ENCODE peak calls at places on chromosomes 11 and 22, in four cellular contexts. One of them, this sample, is unnamed. For H3K4me1, the result is how much of the 10 kb centered on the place peaks cover.

GRCh38 chr11:103803062-103803461 is 233.4 kb upstream of the DDI1 start:
- DNase-seq in stomach: no peak
- DNase-seq in A549: no peak
- DNase-seq in uterus: no peak
- DNase-seq in this sample: no peak

GRCh38 chr11:16912607-16913006 is 101.6 kb downstream of the PLEKHA7 start:
- DNase-seq in stomach: peak
- DNase-seq in uterus: no peak
- DNase-seq in A549: no peak
- DNase-seq in this sample: no peak

GRCh38 chr22:35961480-35961902 is 67.1 kb downstream of the RBFOX2 start:
- DNase-seq in A549: peak
- DNase-seq in uterus: peak
- DNase-seq in stomach: no peak
- DNase-seq in this sample: peak

GRCh38 chr11:19673924-19674390 is 38.7 kb upstream of the NAV2 start:
- DNase-seq in stomach: no peak
- DNase-seq in A549: no peak
- DNase-seq in uterus: peak
- DNase-seq in this sample: peak

GRCh38 chr11:111307472-111308108 is 9.2 kb downstream of the POU2AF3 start:
- DNase-seq in A549: no peak
- DNase-seq in uterus: no peak
- DNase-seq in stomach: no peak
- DNase-seq in this sample: no peak

GRCh38 chr22:30302810-30303138 is 13.5 kb upstream of the CASTOR1 start:
- DNase-seq in stomach: no peak
- DNase-seq in A549: no peak
- DNase-seq in uterus: no peak
- DNase-seq in this sample: no peak

GRCh38 chr11:61697093-61697492 is 16.9 kb downstream of the DAGLA start:
- DNase-seq in uterus: no peak
- DNase-seq in A549: peak
- DNase-seq in stomach: no peak
- DNase-seq in this sample: no peak

GRCh38 chr11:116925050-116925449 is 87.6 kb upstream of the APOA1 start:
- DNase-seq in stomach: no peak
- DNase-seq in A549: no peak
- DNase-seq in uterus: no peak
- DNase-seq in this sample: no peak

DNA sequence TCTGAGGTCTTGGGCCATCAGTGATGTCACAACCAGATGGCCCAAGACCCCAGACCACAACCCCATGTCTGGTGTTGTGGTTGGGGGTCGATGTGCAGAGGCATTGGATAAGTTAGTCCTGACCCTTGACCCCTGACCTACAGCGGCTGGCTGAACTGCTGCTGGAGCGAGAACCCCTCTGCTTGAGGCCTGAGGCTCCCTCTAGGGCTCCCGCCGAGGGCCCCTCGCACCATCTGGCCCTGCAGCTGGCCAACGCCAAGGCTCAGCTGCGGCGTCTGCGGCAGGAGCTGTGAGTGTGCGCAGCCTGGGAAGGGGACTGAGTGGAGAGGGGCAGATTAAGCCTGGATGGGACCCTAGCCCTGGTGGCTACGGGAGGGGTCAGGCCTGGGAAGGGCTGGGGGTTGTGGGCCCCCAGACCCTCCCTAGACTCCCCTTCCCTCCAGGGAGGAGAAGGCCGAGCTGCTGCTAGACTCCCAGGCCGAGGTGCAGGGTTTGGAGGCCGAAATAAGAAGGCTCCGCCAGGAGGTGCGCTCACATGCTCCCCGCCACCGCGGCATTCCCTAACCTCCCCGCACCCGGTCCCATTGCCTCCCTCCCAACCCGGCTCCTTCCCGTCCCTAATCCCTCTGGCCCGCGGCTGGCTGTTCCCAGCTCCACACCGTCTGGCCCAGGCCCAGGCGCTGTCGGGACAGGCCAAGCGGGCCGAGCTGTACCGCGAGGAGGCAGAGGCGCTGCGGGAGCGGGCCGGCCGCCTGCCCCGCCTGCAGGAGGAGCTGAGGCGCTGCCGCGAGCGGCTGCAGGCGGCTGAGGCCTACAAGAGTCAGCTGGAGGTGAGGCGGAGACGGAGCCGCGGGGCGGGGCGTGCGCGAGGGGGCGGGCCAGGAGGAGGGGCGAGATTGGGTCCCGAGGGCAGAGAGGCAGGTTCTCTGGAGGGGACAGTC is 2.1 kb downstream of the CCDC88B start:
- DNase-seq in A549: peak
- DNase-seq in uterus: peak
- DNase-seq in stomach: peak
- DNase-seq in this sample: peak
- TF ChIP-seq POLR2A in A549: peak
- TF ChIP-seq POLR2A in uterus: no peak
- TF ChIP-seq POLR2A in stomach: no peak
- TF ChIP-seq POLR2A in this sample: no peak

GRCh38 chr11:83219095-83219494 is 25.6 kb downstream of the ANKRD42 start:
- DNase-seq in uterus: no peak
- DNase-seq in A549: peak
- DNase-seq in stomach: no peak
- DNase-seq in this sample: no peak
- TF ChIP-seq CTCF in uterus: no peak
- TF ChIP-seq CTCF in A549: peak
- TF ChIP-seq CTCF in stomach: no peak
- TF ChIP-seq CTCF in this sample: peak

DNA sequence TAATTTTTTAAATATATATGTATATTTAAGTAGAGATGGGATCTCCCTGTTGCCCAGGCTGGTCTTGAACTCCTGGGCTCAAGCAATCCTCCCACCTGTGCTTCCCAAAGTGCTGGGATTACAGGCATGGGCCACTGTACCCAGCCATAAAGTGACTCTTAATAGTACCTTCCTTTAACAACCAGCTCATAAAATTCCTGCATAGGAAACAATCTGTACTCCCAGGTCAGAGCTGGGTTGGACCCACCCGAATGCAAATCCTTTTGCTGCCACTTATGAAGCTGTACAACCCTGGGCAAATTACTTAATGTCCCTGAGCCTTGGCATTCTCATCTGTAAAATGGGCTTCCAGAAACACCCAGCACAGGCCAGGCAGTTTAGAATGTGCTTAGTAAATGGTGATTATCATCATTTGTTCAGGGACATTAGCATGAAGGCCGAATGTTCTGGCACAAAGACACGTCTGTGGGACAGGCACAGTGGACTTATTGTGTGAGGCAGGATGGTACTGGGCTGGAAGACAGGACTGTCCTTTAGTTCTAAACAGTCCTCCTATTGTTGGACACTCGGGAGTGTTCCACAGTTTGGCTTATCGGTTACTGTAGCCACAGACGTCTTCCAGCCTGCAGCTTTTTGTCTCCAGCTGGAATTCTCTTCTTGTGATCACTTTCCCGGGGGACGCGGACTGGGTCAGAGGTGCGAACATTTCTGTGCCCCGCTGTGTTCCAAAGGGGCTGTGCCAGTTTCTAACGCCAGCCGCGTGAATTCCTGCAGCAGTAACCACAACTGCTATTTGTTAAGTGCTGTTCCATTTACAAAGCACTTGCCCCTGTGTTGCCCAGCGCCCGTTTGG is 6.0 kb downstream of the PDXP start:
- DNase-seq in stomach: no peak
- DNase-seq in A549: no peak
- DNase-seq in uterus: no peak
- DNase-seq in this sample: no peak
- H3K4me1 ChIP-seq in stomach: half or more
- H3K4me1 ChIP-seq in A549: under half
- H3K4me1 ChIP-seq in uterus: under half
- H3K4me1 ChIP-seq in this sample: under half

GRCh38 chr11:74466916-74467885 is at the start of gene KCNE3:
- DNase-seq in A549: no peak
- DNase-seq in uterus: peak
- DNase-seq in stomach: peak
- DNase-seq in this sample: peak
- TF ChIP-seq POLR2A in A549: no peak
- TF ChIP-seq POLR2A in uterus: no peak
- TF ChIP-seq POLR2A in stomach: no peak
- TF ChIP-seq POLR2A in this sample: no peak

DNA sequence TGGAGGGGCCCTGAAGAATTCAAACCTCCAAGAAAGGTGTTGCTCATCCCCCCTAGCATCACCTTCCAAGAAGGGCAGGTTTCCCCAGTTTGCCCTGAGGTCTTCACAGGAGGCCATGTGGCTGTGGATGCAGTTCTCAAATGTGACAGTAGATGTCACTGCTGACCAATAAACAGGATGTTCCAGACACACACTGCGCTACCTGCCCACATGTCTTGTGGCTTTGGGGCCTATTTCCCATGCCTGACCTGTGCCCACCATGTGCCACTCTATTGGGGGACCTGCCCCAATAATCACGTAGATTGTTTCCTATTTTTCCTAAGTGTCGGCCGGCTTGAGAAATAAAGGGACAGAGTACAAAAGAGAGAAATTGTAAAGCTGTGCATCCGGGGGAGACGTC is 4.5 kb downstream of the GSTT2 start:
- DNase-seq in stomach: no peak
- DNase-seq in A549: peak
- DNase-seq in uterus: no peak
- DNase-seq in this sample: no peak
- TF ChIP-seq CTCF in stomach: no peak
- TF ChIP-seq CTCF in A549: peak
- TF ChIP-seq CTCF in uterus: no peak
- TF ChIP-seq CTCF in this sample: peak

GRCh38 chr11:74746868-74747267 is 1.8 kb upstream of the RNF169 start:
- DNase-seq in uterus: no peak
- DNase-seq in A549: no peak
- DNase-seq in stomach: no peak
- DNase-seq in this sample: no peak

GRCh38 chr11:74748211-74749126 is at the start of gene RNF169:
- DNase-seq in stomach: peak
- DNase-seq in A549: peak
- DNase-seq in uterus: peak
- DNase-seq in this sample: peak

GRCh38 chr11:74754507-74755255 is 6.0 kb downstream of the RNF169 start:
- DNase-seq in uterus: no peak
- DNase-seq in A549: peak
- DNase-seq in stomach: no peak
- DNase-seq in this sample: no peak

GRCh38 chr11:74749127-74749964 is 697 bp downstream of the RNF169 start:
- DNase-seq in A549: peak
- DNase-seq in stomach: peak
- DNase-seq in uterus: peak
- DNase-seq in this sample: peak

DNA sequence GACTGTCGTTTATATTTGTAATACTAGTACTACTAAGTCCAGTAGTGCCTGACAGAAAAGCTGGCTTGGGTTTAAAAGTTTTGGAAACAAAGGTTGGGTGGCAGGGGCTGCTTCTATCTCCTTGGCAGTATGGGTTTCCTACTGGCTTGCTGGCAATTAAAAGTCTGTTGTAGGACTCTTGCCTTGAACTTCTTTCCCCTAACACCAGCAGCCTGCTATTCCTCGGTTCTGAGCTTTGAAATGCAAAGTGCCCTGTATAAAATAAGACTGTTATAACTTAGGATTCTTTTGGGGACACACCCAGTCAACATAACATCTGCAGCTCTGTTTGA is 1.3 kb downstream of the RNF169 start:
- DNase-seq in uterus: no peak
- DNase-seq in A549: no peak
- DNase-seq in stomach: no peak
- DNase-seq in this sample: no peak
- H3K4me1 ChIP-seq in uterus: under half
- H3K4me1 ChIP-seq in A549: under half
- H3K4me1 ChIP-seq in stomach: half or more
- H3K4me1 ChIP-seq in this sample: under half

GRCh38 chr22:20115691-20116375 is at the start of gene RANBP1:
- DNase-seq in stomach: no peak
- DNase-seq in A549: no peak
- DNase-seq in uterus: no peak
- DNase-seq in this sample: peak

GRCh38 chr22:20118572-20119020 is 1.6 kb upstream of the TRMT2A start:
- DNase-seq in uterus: no peak
- DNase-seq in stomach: no peak
- DNase-seq in A549: no peak
- DNase-seq in this sample: no peak

GRCh38 chr22:20116376-20116950 is 559 bp downstream of the RANBP1 start:
- DNase-seq in A549: no peak
- DNase-seq in uterus: peak
- DNase-seq in stomach: no peak
- DNase-seq in this sample: no peak

GRCh38 chr22:20116951-20117645 is at the start of gene TRMT2A:
- DNase-seq in A549: peak
- DNase-seq in stomach: peak
- DNase-seq in uterus: peak
- DNase-seq in this sample: peak

GRCh38 chr22:20117656-20118571 is 888 bp upstream of the TRMT2A start:
- DNase-seq in uterus: no peak
- DNase-seq in A549: no peak
- DNase-seq in stomach: no peak
- DNase-seq in this sample: no peak
- TF ChIP-seq POLR2A in uterus: no peak
- TF ChIP-seq POLR2A in A549: no peak
- TF ChIP-seq POLR2A in stomach: no peak
- TF ChIP-seq POLR2A in this sample: no peak

GRCh38 chr11:29448246-29448877 is 568.5 kb downstream of the KCNA4 start:
- DNase-seq in uterus: no peak
- DNase-seq in A549: peak
- DNase-seq in stomach: no peak
- DNase-seq in this sample: no peak
- TF ChIP-seq CTCF in uterus: peak
- TF ChIP-seq CTCF in A549: peak
- TF ChIP-seq CTCF in stomach: no peak
- TF ChIP-seq CTCF in this sample: peak

GRCh38 chr11:57890521-57890920 is 128.9 kb downstream of the CTNND1 start:
- DNase-seq in stomach: no peak
- DNase-seq in A549: no peak
- DNase-seq in uterus: no peak
- DNase-seq in this sample: no peak

GRCh38 chr11:57883630-57884029 is 122.0 kb downstream of the CTNND1 start:
- DNase-seq in stomach: no peak
- DNase-seq in A549: no peak
- DNase-seq in uterus: no peak
- DNase-seq in this sample: no peak

GRCh38 chr11:57885298-57886035 is 123.9 kb downstream of the CTNND1 start:
- DNase-seq in A549: peak
- DNase-seq in stomach: no peak
- DNase-seq in uterus: no peak
- DNase-seq in this sample: no peak

GRCh38 chr11:57888385-57888784 is 126.8 kb downstream of the CTNND1 start:
- DNase-seq in uterus: no peak
- DNase-seq in A549: no peak
- DNase-seq in stomach: no peak
- DNase-seq in this sample: no peak
- H3K4me1 ChIP-seq in uterus: under half
- H3K4me1 ChIP-seq in A549: under half
- H3K4me1 ChIP-seq in stomach: under half
- H3K4me1 ChIP-seq in this sample: under half

GRCh38 chr11:68121067-68121899 is at the start of gene CHKA:
- DNase-seq in uterus: peak
- DNase-seq in stomach: peak
- DNase-seq in A549: peak
- DNase-seq in this sample: peak
- TF ChIP-seq POLR2A in uterus: peak
- TF ChIP-seq POLR2A in stomach: no peak
- TF ChIP-seq POLR2A in A549: peak
- TF ChIP-seq POLR2A in this sample: peak

This sample was measured in heart left ventricle.